ENCODE peak calls at places on chromosomes 11 and 22, in ten cellular contexts. Q, E, X, C, J, S, V, T, U and N are unnamed samples.

GRCh38 chr11:72352859-72353551 is 81.3 kb downstream of the CLPB start:
- DNase-seq in C (peak), J (no peak), U (no peak), X (no peak), S (peak), T (peak), V (no peak), E (no peak), Q (no peak), N (no peak)

GRCh38 chr11:86497310-86497709 is 122.6 kb downstream of the CCDC81 start:
- DNase-seq in U (no peak), E (no peak), C (no peak), Q (no peak), X (no peak), V (no peak), S (peak), T (no peak), J (no peak), N (no peak)

GRCh38 chr22:49090853-49091135 is 736.9 kb downstream of the BRD1 start:
- DNase-seq in T (no peak), S (no peak), V (no peak), E (no peak), J (no peak), Q (no peak), X (no peak), U (no peak), C (no peak), N (no peak)

GRCh38 chr22:39178206-39179111 is 26.0 kb upstream of the CBX7 start:
- DNase-seq in V (no peak), U (no peak), C (no peak), X (peak), J (no peak), S (peak), E (no peak), T (no peak), Q (no peak), N (no peak)

GRCh38 chr11:28169816-28170215 is 61.6 kb downstream of the METTL15 start:
- DNase-seq in X (no peak), J (no peak), Q (no peak), S (peak), C (peak), E (no peak), V (no peak), T (no peak), U (no peak), N (no peak)

GRCh38 chr11:134030853-134031252 is 38.0 kb upstream of the JAM3 start:
- DNase-seq in U (no peak), Q (no peak), C (no peak), E (no peak), J (no peak), V (no peak), X (no peak), S (no peak), T (no peak), N (no peak)

GRCh38 chr11:61392991-61393595 is 706 bp downstream of the TMEM216 start:
- DNase-seq in Q (no peak), J (no peak), S (no peak), X (peak), E (no peak), C (peak), T (no peak), V (no peak), U (no peak), N (no peak)

GRCh38 chr11:65170058-65170534 is at the start of gene SPDYC:
- DNase-seq in T (no peak), C (no peak), X (no peak), U (no peak), J (no peak), S (no peak), E (no peak), V (no peak), Q (no peak), N (no peak)

GRCh38 chr11:279966-280761 is 2.0 kb downstream of the NLRP6 start:
- DNase-seq in E (no peak), U (no peak), J (peak), T (no peak), Q (no peak), C (peak), X (no peak), V (no peak), S (peak), N (no peak)

GRCh38 chr22:50341977-50342650 is 1.0 kb upstream of the PPP6R2 start:
- DNase-seq in U (peak), C (peak), T (peak), X (peak), S (peak), J (peak), Q (peak), E (no peak), V (peak), N (peak)

GRCh38 chr22:40525250-40525884 is 111.2 kb downstream of the MRTFA start:
- DNase-seq in C (no peak), E (no peak), V (peak), X (peak), J (peak), Q (no peak), U (peak), T (no peak), S (no peak), N (peak)

GRCh38 chr11:1226981-1227550 is 4.2 kb downstream of the MUC5B start:
- DNase-seq in V (no peak), T (no peak), E (no peak), C (peak), U (no peak), Q (no peak), S (no peak), X (no peak), J (peak), N (no peak)